ENCODE peak calls at places on chromosomes 4 and X, in eight cellular contexts. B is fibroblast of gingiva, V is cerebellar cortex, W is T follicular helper cell, L is mesenchymal stem cell, M is suprapubic skin, R is GM13976, T is nucleus accumbens. H is an unnamed sample.

GRCh38 chr4:10204401-10205058 is 87.9 kb upstream of the WDR1 start:
- DNase-seq in B (no peak), V (no peak), L (no peak), T (no peak), R (no peak), W (no peak), M (no peak), H (peak; percentile 47)

GRCh38 chrX:19865567-19866363 is 21.6 kb downstream of the SH3KBP1 start:
- DNase-seq in W (no peak), L (no peak), B (no peak), V (no peak), R (no peak), T (no peak), M (no peak), H (no peak)

GRCh38 chr4:127103723-127104122 is 529.0 kb upstream of the INTU start:
- DNase-seq in B (no peak), R (no peak), T (no peak), W (no peak), V (no peak), L (no peak), M (no peak), H (no peak)

GRCh38 chr4:95204267-95204835 is 344.4 kb downstream of the UNC5C start:
- DNase-seq in L (no peak), T (no peak), R (no peak), V (no peak), B (no peak), W (no peak), M (no peak), H (no peak)

GRCh38 chr4:78599931-78600375 is 48.4 kb downstream of the ANXA3 start:
- DNase-seq in W (no peak), T (no peak), L (no peak), R (no peak), M (no peak), V (no peak), B (no peak), H (no peak)

GRCh38 chr4:186008057-186008456 is 60.9 kb upstream of the TLR3 start:
- DNase-seq in M (no peak), L (no peak), V (no peak), B (no peak), T (no peak), W (no peak), R (no peak), H (no peak)

GRCh38 chr4:37803348-37803973 is 23.0 kb upstream of the PGM2 start:
- DNase-seq in V (peak; percentile 74), M (no peak), B (peak; percentile 60), T (no peak), R (peak; percentile 26), L (peak; percentile 65), W (no peak), H (no peak)

GRCh38 chr4:63607186-63607872 is 801.9 kb downstream of the TECRL start:
- DNase-seq in T (no peak), M (no peak), R (no peak), L (no peak), W (no peak), V (no peak), B (no peak), H (peak; percentile 8)

GRCh38 chr4:176044589-176044951 is 21.1 kb upstream of the WDR17 start:
- DNase-seq in M (no peak), V (peak; percentile 45), T (peak; percentile 80), L (no peak), B (peak; percentile 52), R (no peak), W (no peak), H (no peak)

GRCh38 chrX:31038585-31039326 is 33.1 kb downstream of the FTHL17 start:
- DNase-seq in L (peak; percentile 49), R (peak; percentile 27), T (peak; percentile 0), B (peak; percentile 1), W (no peak), V (peak; percentile 48), M (no peak), H (no peak)

GRCh38 chr4:173478136-173478860 is 51.7 kb downstream of the HAND2 start:
- DNase-seq in L (no peak), T (no peak), M (no peak), R (no peak), B (peak; percentile 74), W (no peak), V (no peak), H (no peak)

GRCh38 chr4:1462009-1462767 is 55.9 kb upstream of the NKX1-1 start:
- DNase-seq in R (no peak), L (no peak), W (no peak), M (no peak), T (no peak), B (no peak), V (no peak), H (peak; percentile 75)

GRCh38 chr4:74316397-74316796 is 8.1 kb downstream of the EPGN start:
- DNase-seq in V (no peak), M (no peak), T (no peak), L (peak; percentile 6), R (no peak), B (no peak), W (no peak), H (no peak)

GRCh38 chr4:156594619-156595018 is 377.0 kb downstream of the PDGFC start:
- DNase-seq in V (peak; percentile 80), W (no peak), M (no peak), L (peak; percentile 15), B (no peak), T (no peak), R (no peak), H (no peak)

GRCh38 chr4:152422817-152423320 is 113.0 kb downstream of the FBXW7 start:
- DNase-seq in V (no peak), B (no peak), T (no peak), L (no peak), W (no peak), M (no peak), R (no peak), H (no peak)

GRCh38 chr4:94363136-94363655 is 20.6 kb upstream of the HPGDS start:
- DNase-seq in M (no peak), W (no peak), B (no peak), R (no peak), T (no peak), V (no peak), L (no peak), H (no peak)

GRCh38 chrX:34848281-34848680 is 94.3 kb upstream of the FAM47B start:
- DNase-seq in M (no peak), B (peak; percentile 74), R (no peak), L (no peak), T (no peak), W (no peak), V (no peak), H (no peak)

GRCh38 chr4:118904935-118905334 is 16.3 kb downstream of the SYNPO2 start:
- DNase-seq in B (peak; percentile 7), R (no peak), M (no peak), T (no peak), V (no peak), W (no peak), L (no peak), H (no peak)

GRCh38 chrX:41963348-41963747 is 40.0 kb upstream of the CASK start:
- DNase-seq in M (no peak), R (no peak), B (no peak), T (no peak), V (no peak), L (no peak), W (no peak), H (no peak)